ENCODE peak calls at places on chromosomes 4 and X, in ten cellular contexts. One of them, this sample, is unnamed.
A peak's percentile ranks its signal among the peaks of the same experiment; 100 is the strongest.

GRCh38 chrX:115284877-115285276 is 4.6 kb upstream of the LUZP4 start:
- DNase-seq in neural crest cell: no peak
- DNase-seq in left lung: no peak
- DNase-seq in fibroblast of lung: no peak
- DNase-seq in kidney epithelial cell: no peak
- DNase-seq in CD8-positive, alpha-beta T cell: no peak
- DNase-seq in breast epithelium: no peak
- DNase-seq in choroid plexus epithelial cell: peak; percentile 15
- DNase-seq in neural progenitor cell: no peak
- DNase-seq in fibroblast of mammary gland: peak; percentile 1
- DNase-seq in this sample: no peak

GRCh38 chrX:39903937-39904336 is 193.8 kb downstream of the BCOR start:
- DNase-seq in neural crest cell: no peak
- DNase-seq in left lung: no peak
- DNase-seq in fibroblast of lung: peak; percentile 69
- DNase-seq in kidney epithelial cell: no peak
- DNase-seq in CD8-positive, alpha-beta T cell: no peak
- DNase-seq in breast epithelium: no peak
- DNase-seq in choroid plexus epithelial cell: no peak
- DNase-seq in neural progenitor cell: no peak
- DNase-seq in fibroblast of mammary gland: peak; percentile 65
- DNase-seq in this sample: no peak

GRCh38 chr4:102312447-102312846 is 32.8 kb downstream of the SLC39A8 start:
- DNase-seq in neural crest cell: no peak
- DNase-seq in left lung: no peak
- DNase-seq in fibroblast of lung: no peak
- DNase-seq in kidney epithelial cell: no peak
- DNase-seq in CD8-positive, alpha-beta T cell: no peak
- DNase-seq in breast epithelium: no peak
- DNase-seq in choroid plexus epithelial cell: no peak
- DNase-seq in neural progenitor cell: no peak
- DNase-seq in fibroblast of mammary gland: no peak
- DNase-seq in this sample: no peak

GRCh38 chrX:68504237-68504636 is 5.4 kb downstream of the YIPF6 start:
- DNase-seq in neural crest cell: no peak
- DNase-seq in left lung: no peak
- DNase-seq in fibroblast of lung: peak; percentile 78
- DNase-seq in kidney epithelial cell: peak; percentile 29
- DNase-seq in CD8-positive, alpha-beta T cell: peak; percentile 44
- DNase-seq in breast epithelium: no peak
- DNase-seq in choroid plexus epithelial cell: peak; percentile 65
- DNase-seq in neural progenitor cell: no peak
- DNase-seq in fibroblast of mammary gland: peak; percentile 92
- DNase-seq in this sample: no peak

GRCh38 chrX:30904186-30904585 is 15.1 kb upstream of the TAB3 start:
- DNase-seq in neural crest cell: no peak
- DNase-seq in left lung: no peak
- DNase-seq in fibroblast of lung: no peak
- DNase-seq in kidney epithelial cell: no peak
- DNase-seq in CD8-positive, alpha-beta T cell: no peak
- DNase-seq in breast epithelium: no peak
- DNase-seq in choroid plexus epithelial cell: no peak
- DNase-seq in neural progenitor cell: no peak
- DNase-seq in fibroblast of mammary gland: no peak
- DNase-seq in this sample: no peak

GRCh38 chr4:102390438-102390837 is 45.2 kb upstream of the SLC39A8 start:
- DNase-seq in neural crest cell: no peak
- DNase-seq in left lung: no peak
- DNase-seq in fibroblast of lung: peak; percentile 79
- DNase-seq in kidney epithelial cell: peak; percentile 47
- DNase-seq in CD8-positive, alpha-beta T cell: no peak
- DNase-seq in breast epithelium: no peak
- DNase-seq in choroid plexus epithelial cell: peak; percentile 47
- DNase-seq in neural progenitor cell: no peak
- DNase-seq in fibroblast of mammary gland: peak; percentile 64
- DNase-seq in this sample: no peak

GRCh38 chrX:41863343-41864203 is 59.8 kb downstream of the CASK start:
- DNase-seq in neural crest cell: no peak
- DNase-seq in left lung: no peak
- DNase-seq in fibroblast of lung: no peak
- DNase-seq in kidney epithelial cell: no peak
- DNase-seq in CD8-positive, alpha-beta T cell: no peak
- DNase-seq in breast epithelium: no peak
- DNase-seq in choroid plexus epithelial cell: no peak
- DNase-seq in neural progenitor cell: no peak
- DNase-seq in fibroblast of mammary gland: no peak
- DNase-seq in this sample: no peak

GRCh38 chr4:80173841-80174240 is 23.5 kb upstream of the PRDM8 start:
- DNase-seq in neural crest cell: no peak
- DNase-seq in left lung: no peak
- DNase-seq in fibroblast of lung: peak; percentile 77
- DNase-seq in kidney epithelial cell: no peak
- DNase-seq in CD8-positive, alpha-beta T cell: no peak
- DNase-seq in breast epithelium: no peak
- DNase-seq in choroid plexus epithelial cell: peak; percentile 34
- DNase-seq in neural progenitor cell: no peak
- DNase-seq in fibroblast of mammary gland: peak; percentile 84
- DNase-seq in this sample: no peak

GRCh38 chr4:8852118-8852704 is 19.4 kb downstream of the HMX1 start:
- DNase-seq in neural crest cell: no peak
- DNase-seq in left lung: no peak
- DNase-seq in fibroblast of lung: no peak
- DNase-seq in kidney epithelial cell: no peak
- DNase-seq in CD8-positive, alpha-beta T cell: no peak
- DNase-seq in breast epithelium: no peak
- DNase-seq in choroid plexus epithelial cell: no peak
- DNase-seq in neural progenitor cell: no peak
- DNase-seq in fibroblast of mammary gland: no peak
- DNase-seq in this sample: no peak

GRCh38 chrX:148784859-148785655 is 284.6 kb downstream of the AFF2 start:
- DNase-seq in neural crest cell: peak; percentile 3
- DNase-seq in left lung: no peak
- DNase-seq in fibroblast of lung: peak; percentile 1
- DNase-seq in kidney epithelial cell: no peak
- DNase-seq in CD8-positive, alpha-beta T cell: no peak
- DNase-seq in breast epithelium: no peak
- DNase-seq in choroid plexus epithelial cell: peak; percentile 1
- DNase-seq in neural progenitor cell: peak; percentile 21
- DNase-seq in fibroblast of mammary gland: no peak
- DNase-seq in this sample: no peak

GRCh38 chr4:15343000-15343399 is 84.8 kb upstream of the C1QTNF7 start:
- DNase-seq in neural crest cell: no peak
- DNase-seq in left lung: no peak
- DNase-seq in fibroblast of lung: no peak
- DNase-seq in kidney epithelial cell: no peak
- DNase-seq in CD8-positive, alpha-beta T cell: no peak
- DNase-seq in breast epithelium: no peak
- DNase-seq in choroid plexus epithelial cell: no peak
- DNase-seq in neural progenitor cell: no peak
- DNase-seq in fibroblast of mammary gland: no peak
- DNase-seq in this sample: no peak

GRCh38 chrX:13469963-13470679 is 99.3 kb upstream of the EGFL6 start:
- DNase-seq in neural crest cell: no peak
- DNase-seq in left lung: no peak
- DNase-seq in fibroblast of lung: peak; percentile 73
- DNase-seq in kidney epithelial cell: peak; percentile 44
- DNase-seq in CD8-positive, alpha-beta T cell: no peak
- DNase-seq in breast epithelium: no peak
- DNase-seq in choroid plexus epithelial cell: no peak
- DNase-seq in neural progenitor cell: no peak
- DNase-seq in fibroblast of mammary gland: peak; percentile 90
- DNase-seq in this sample: no peak

GRCh38 chr4:154082760-154083530 is 294.1 kb upstream of the SFRP2 start:
- DNase-seq in neural crest cell: peak; percentile 7
- DNase-seq in left lung: no peak
- DNase-seq in fibroblast of lung: peak; percentile 70
- DNase-seq in kidney epithelial cell: peak; percentile 19
- DNase-seq in CD8-positive, alpha-beta T cell: no peak
- DNase-seq in breast epithelium: no peak
- DNase-seq in choroid plexus epithelial cell: peak; percentile 43
- DNase-seq in neural progenitor cell: peak; percentile 69
- DNase-seq in fibroblast of mammary gland: peak; percentile 64
- DNase-seq in this sample: no peak

GRCh38 chr4:130336585-130337217 is 1240.7 kb downstream of the C4orf33 start:
- DNase-seq in neural crest cell: no peak
- DNase-seq in left lung: no peak
- DNase-seq in fibroblast of lung: peak; percentile 19
- DNase-seq in kidney epithelial cell: no peak
- DNase-seq in CD8-positive, alpha-beta T cell: no peak
- DNase-seq in breast epithelium: no peak
- DNase-seq in choroid plexus epithelial cell: peak; percentile 72
- DNase-seq in neural progenitor cell: peak; percentile 23
- DNase-seq in fibroblast of mammary gland: peak; percentile 37
- DNase-seq in this sample: no peak
- TF ChIP-seq CTCF in neural crest cell: peak; percentile 61
- TF ChIP-seq CTCF in left lung: no peak
- TF ChIP-seq CTCF in fibroblast of lung: peak; percentile 68
- TF ChIP-seq CTCF in kidney epithelial cell: peak; percentile 68
- TF ChIP-seq CTCF in CD8-positive, alpha-beta T cell: no peak
- TF ChIP-seq CTCF in breast epithelium: no peak
- TF ChIP-seq CTCF in choroid plexus epithelial cell: peak; percentile 67
- TF ChIP-seq CTCF in neural progenitor cell: peak; percentile 54
- TF ChIP-seq CTCF in fibroblast of mammary gland: peak; percentile 47
- TF ChIP-seq CTCF in this sample: peak; percentile 55

GRCh38 chr4:138003248-138003647 is 238.9 kb downstream of the SLC7A11 start:
- DNase-seq in neural crest cell: no peak
- DNase-seq in left lung: no peak
- DNase-seq in fibroblast of lung: peak; percentile 68
- DNase-seq in kidney epithelial cell: no peak
- DNase-seq in CD8-positive, alpha-beta T cell: no peak
- DNase-seq in breast epithelium: no peak
- DNase-seq in choroid plexus epithelial cell: peak; percentile 32
- DNase-seq in neural progenitor cell: no peak
- DNase-seq in fibroblast of mammary gland: peak; percentile 31
- DNase-seq in this sample: no peak

GRCh38 chr4:138005486-138005885 is 236.7 kb downstream of the SLC7A11 start:
- DNase-seq in neural crest cell: no peak
- DNase-seq in left lung: no peak
- DNase-seq in fibroblast of lung: peak; percentile 47
- DNase-seq in kidney epithelial cell: no peak
- DNase-seq in CD8-positive, alpha-beta T cell: no peak
- DNase-seq in breast epithelium: no peak
- DNase-seq in choroid plexus epithelial cell: peak; percentile 28
- DNase-seq in neural progenitor cell: no peak
- DNase-seq in fibroblast of mammary gland: no peak
- DNase-seq in this sample: no peak

GRCh38 chr4:138010639-138011038 is 231.5 kb downstream of the SLC7A11 start:
- DNase-seq in neural crest cell: no peak
- DNase-seq in left lung: no peak
- DNase-seq in fibroblast of lung: no peak
- DNase-seq in kidney epithelial cell: no peak
- DNase-seq in CD8-positive, alpha-beta T cell: no peak
- DNase-seq in breast epithelium: no peak
- DNase-seq in choroid plexus epithelial cell: no peak
- DNase-seq in neural progenitor cell: no peak
- DNase-seq in fibroblast of mammary gland: no peak
- DNase-seq in this sample: no peak

DNA sequence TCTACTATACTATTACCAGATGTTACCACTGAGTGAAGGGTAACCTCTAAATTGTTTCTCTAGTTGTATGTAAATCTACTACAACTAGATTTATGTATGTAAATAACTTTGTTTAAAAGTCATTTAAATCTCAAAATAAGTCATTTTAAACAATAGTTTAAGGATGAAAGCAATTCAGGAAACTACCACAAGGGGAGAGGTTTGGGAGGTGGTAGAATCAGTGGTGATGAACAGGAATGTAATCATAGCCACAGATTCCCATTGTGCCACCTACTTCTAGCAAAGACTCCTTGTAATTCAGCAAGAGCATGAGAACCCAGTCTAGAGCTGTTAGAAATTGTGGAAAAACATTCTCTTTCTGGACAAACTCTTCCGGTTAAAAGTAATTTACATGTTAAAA is 234.6 kb downstream of the SLC7A11 start:
- DNase-seq in neural crest cell: no peak
- DNase-seq in left lung: no peak
- DNase-seq in fibroblast of lung: peak; percentile 8
- DNase-seq in kidney epithelial cell: no peak
- DNase-seq in CD8-positive, alpha-beta T cell: no peak
- DNase-seq in breast epithelium: no peak
- DNase-seq in choroid plexus epithelial cell: peak; percentile 40
- DNase-seq in neural progenitor cell: peak; percentile 14
- DNase-seq in fibroblast of mammary gland: peak; percentile 11
- DNase-seq in this sample: no peak
- TF ChIP-seq CTCF in neural crest cell: peak; percentile 52
- TF ChIP-seq CTCF in left lung: no peak
- TF ChIP-seq CTCF in fibroblast of lung: peak; percentile 44
- TF ChIP-seq CTCF in kidney epithelial cell: peak; percentile 9
- TF ChIP-seq CTCF in CD8-positive, alpha-beta T cell: no peak
- TF ChIP-seq CTCF in breast epithelium: no peak
- TF ChIP-seq CTCF in choroid plexus epithelial cell: peak; percentile 52
- TF ChIP-seq CTCF in neural progenitor cell: peak; percentile 50
- TF ChIP-seq CTCF in fibroblast of mammary gland: peak; percentile 54
- TF ChIP-seq CTCF in this sample: peak; percentile 42

GRCh38 chr4:107736924-107737448 is 17.0 kb upstream of the PAPSS1 start:
- DNase-seq in neural crest cell: peak; percentile 68
- DNase-seq in left lung: no peak
- DNase-seq in fibroblast of lung: peak; percentile 47
- DNase-seq in kidney epithelial cell: no peak
- DNase-seq in CD8-positive, alpha-beta T cell: peak; percentile 42
- DNase-seq in breast epithelium: no peak
- DNase-seq in choroid plexus epithelial cell: peak; percentile 72
- DNase-seq in neural progenitor cell: peak; percentile 81
- DNase-seq in fibroblast of mammary gland: peak; percentile 68
- DNase-seq in this sample: peak; percentile 55
- TF ChIP-seq CTCF in neural crest cell: peak; percentile 83
- TF ChIP-seq CTCF in left lung: peak; percentile 88
- TF ChIP-seq CTCF in fibroblast of lung: peak; percentile 81
- TF ChIP-seq CTCF in kidney epithelial cell: peak; percentile 79
- TF ChIP-seq CTCF in CD8-positive, alpha-beta T cell: peak; percentile 78
- TF ChIP-seq CTCF in breast epithelium: peak; percentile 43
- TF ChIP-seq CTCF in choroid plexus epithelial cell: peak; percentile 86
- TF ChIP-seq CTCF in neural progenitor cell: peak; percentile 91
- TF ChIP-seq CTCF in fibroblast of mammary gland: peak; percentile 85
- TF ChIP-seq CTCF in this sample: peak; percentile 80

DNA sequence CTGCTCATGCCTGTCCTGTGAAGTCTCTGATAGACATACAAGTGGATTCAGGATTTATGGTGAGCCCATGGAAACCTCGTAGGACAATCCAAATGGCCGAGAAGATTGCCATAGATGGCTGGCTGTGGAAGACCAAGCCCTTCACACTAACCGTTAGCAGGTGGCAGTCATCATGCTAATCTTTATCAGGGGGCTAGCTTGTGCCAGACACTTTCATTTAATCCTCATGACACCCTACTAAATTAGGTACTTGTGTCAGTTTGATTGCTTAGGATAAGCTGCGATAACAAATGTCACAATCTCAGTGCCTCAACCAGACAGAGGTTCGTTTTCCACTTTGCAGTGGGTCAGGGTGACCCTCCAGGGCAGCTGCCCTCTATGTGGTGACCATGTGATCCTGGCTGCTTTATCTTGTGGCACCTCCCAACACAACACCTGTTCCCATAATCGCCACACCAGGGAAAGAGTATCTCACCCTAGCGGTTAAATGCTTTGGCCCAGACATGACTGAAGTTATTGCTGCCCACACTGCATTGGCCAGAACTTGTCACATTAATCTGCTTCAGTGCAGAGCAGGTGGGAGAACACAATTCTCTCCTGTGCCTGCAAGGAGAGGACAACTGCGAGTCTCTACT is 60.8 kb downstream of the REPS2 start:
- DNase-seq in neural crest cell: no peak
- DNase-seq in left lung: no peak
- DNase-seq in fibroblast of lung: peak; percentile 23
- DNase-seq in kidney epithelial cell: no peak
- DNase-seq in CD8-positive, alpha-beta T cell: no peak
- DNase-seq in breast epithelium: no peak
- DNase-seq in choroid plexus epithelial cell: peak; percentile 40
- DNase-seq in neural progenitor cell: peak; percentile 41
- DNase-seq in fibroblast of mammary gland: peak; percentile 47
- DNase-seq in this sample: no peak
- TF ChIP-seq CTCF in neural crest cell: peak; percentile 43
- TF ChIP-seq CTCF in left lung: no peak
- TF ChIP-seq CTCF in fibroblast of lung: peak; percentile 54
- TF ChIP-seq CTCF in kidney epithelial cell: peak; percentile 52
- TF ChIP-seq CTCF in CD8-positive, alpha-beta T cell: no peak
- TF ChIP-seq CTCF in breast epithelium: no peak
- TF ChIP-seq CTCF in choroid plexus epithelial cell: peak; percentile 65
- TF ChIP-seq CTCF in neural progenitor cell: peak; percentile 42
- TF ChIP-seq CTCF in fibroblast of mammary gland: peak; percentile 45
- TF ChIP-seq CTCF in this sample: peak; percentile 38